ENCODE peak calls at places on chromosomes 13 and 19, in four cellular contexts. One of them, this sample, is unnamed.
A peak's percentile ranks its signal among the peaks of the same experiment; 100 is the strongest.

GRCh38 chr13:37869756-37870488 is at the start of gene TRPC4:
- DNase-seq in HCT116: no peak
- DNase-seq in K562: peak; percentile 54
- DNase-seq in HepG2: peak; percentile 12
- DNase-seq in this sample: no peak

GRCh38 chr19:32642771-32643170 is 32.2 kb downstream of the ANKRD27 start:
- DNase-seq in HCT116: no peak
- DNase-seq in K562: no peak
- DNase-seq in HepG2: no peak
- DNase-seq in this sample: no peak

GRCh38 chr13:79442221-79442620 is 36.2 kb upstream of the RBM26 start:
- DNase-seq in HCT116: no peak
- DNase-seq in K562: no peak
- DNase-seq in HepG2: no peak
- DNase-seq in this sample: no peak

GRCh38 chr13:75132800-75133695 is 348.9 kb downstream of the TBC1D4 start:
- DNase-seq in HepG2: no peak
- DNase-seq in HCT116: no peak
- DNase-seq in K562: no peak
- DNase-seq in this sample: no peak

GRCh38 chr19:10353793-10354391 is 14.5 kb upstream of the ICAM3 start:
- DNase-seq in HCT116: peak; percentile 32
- DNase-seq in HepG2: no peak
- DNase-seq in K562: peak; percentile 84
- DNase-seq in this sample: no peak

GRCh38 chr19:6271721-6272410 is 7.9 kb downstream of the MLLT1 start:
- DNase-seq in HCT116: no peak
- DNase-seq in HepG2: no peak
- DNase-seq in K562: peak; percentile 72
- DNase-seq in this sample: no peak

GRCh38 chr19:18233224-18233825 is 7.1 kb upstream of the PDE4C start:
- DNase-seq in K562: peak; percentile 87
- DNase-seq in HCT116: no peak
- DNase-seq in HepG2: peak; percentile 39
- DNase-seq in this sample: no peak

GRCh38 chr13:46541210-46541609 is 11.8 kb upstream of the LRCH1 start:
- DNase-seq in HCT116: no peak
- DNase-seq in K562: no peak
- DNase-seq in HepG2: no peak
- DNase-seq in this sample: no peak

GRCh38 chr13:51681037-51681678 is 96.9 kb downstream of the WDFY2 start:
- DNase-seq in HepG2: no peak
- DNase-seq in HCT116: no peak
- DNase-seq in K562: no peak
- DNase-seq in this sample: peak; percentile 28

GRCh38 chr19:29539131-29539530 is 13.3 kb downstream of the VSTM2B start:
- DNase-seq in HepG2: no peak
- DNase-seq in K562: no peak
- DNase-seq in HCT116: no peak
- DNase-seq in this sample: no peak

GRCh38 chr13:102870677-102871415 is 25.0 kb downstream of the ERCC5 start:
- DNase-seq in HepG2: peak; percentile 39
- DNase-seq in HCT116: peak; percentile 19
- DNase-seq in K562: peak; percentile 58
- DNase-seq in this sample: no peak

DNA sequence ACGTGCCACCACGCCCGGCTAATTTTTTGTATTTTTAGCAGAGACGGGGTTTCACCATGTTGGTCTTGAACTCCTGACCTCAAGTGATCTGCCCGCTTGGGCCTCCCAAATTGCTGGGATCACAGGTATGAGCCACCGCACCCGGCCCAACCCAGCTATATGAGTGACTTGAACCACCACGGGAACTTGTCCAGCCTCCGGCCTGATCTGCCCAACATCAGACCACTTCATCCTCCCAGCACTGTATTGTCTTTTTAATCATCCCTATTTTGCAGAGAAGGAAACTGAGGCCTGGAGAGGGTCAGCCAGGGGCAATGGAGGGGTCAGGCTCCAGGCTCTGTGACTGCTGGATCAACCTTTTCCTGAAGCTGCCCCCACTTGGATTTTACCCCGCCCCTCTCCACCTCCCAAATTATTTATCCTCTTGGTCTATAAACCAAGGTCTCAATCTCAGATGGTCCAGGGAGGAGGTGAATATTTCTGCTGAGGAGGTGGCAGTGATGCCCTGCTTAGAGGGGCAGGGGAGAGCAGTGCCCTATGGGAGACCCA is 893 bp upstream of the PLIN3 start:
- DNase-seq in K562: no peak
- DNase-seq in HepG2: no peak
- DNase-seq in HCT116: no peak
- DNase-seq in this sample: no peak
- TF ChIP-seq POLR2AphosphoS5 in K562: no peak
- TF ChIP-seq POLR2AphosphoS5 in HepG2: no peak
- TF ChIP-seq POLR2AphosphoS5 in HCT116: no peak
- TF ChIP-seq POLR2AphosphoS5 in this sample: no peak

GRCh38 chr19:19445911-19446361 is 40.5 kb downstream of the GATAD2A start:
- DNase-seq in K562: no peak
- DNase-seq in HepG2: no peak
- DNase-seq in HCT116: no peak
- DNase-seq in this sample: no peak
- TF ChIP-seq TCF7L2 in K562: no peak
- TF ChIP-seq TCF7L2 in HepG2: no peak
- TF ChIP-seq TCF7L2 in HCT116: no peak
- TF ChIP-seq TCF7L2 in this sample: no peak

GRCh38 chr19:15177269-15178116 is 23.3 kb downstream of the NOTCH3 start:
- DNase-seq in HCT116: no peak
- DNase-seq in K562: peak; percentile 87
- DNase-seq in HepG2: peak; percentile 54
- DNase-seq in this sample: no peak
- TF ChIP-seq POLR2AphosphoS5 in HCT116: no peak
- TF ChIP-seq POLR2AphosphoS5 in K562: no peak
- TF ChIP-seq POLR2AphosphoS5 in HepG2: no peak
- TF ChIP-seq POLR2AphosphoS5 in this sample: no peak

GRCh38 chr13:29175245-29175873 is 355.2 kb downstream of the MTUS2 start:
- DNase-seq in HepG2: no peak
- DNase-seq in HCT116: no peak
- DNase-seq in K562: no peak
- DNase-seq in this sample: no peak

GRCh38 chr13:29165840-29166239 is 345.7 kb downstream of the MTUS2 start:
- DNase-seq in K562: no peak
- DNase-seq in HCT116: no peak
- DNase-seq in HepG2: no peak
- DNase-seq in this sample: no peak

GRCh38 chr13:29174093-29174492 is 354.0 kb downstream of the MTUS2 start:
- DNase-seq in HCT116: no peak
- DNase-seq in K562: no peak
- DNase-seq in HepG2: no peak
- DNase-seq in this sample: no peak

GRCh38 chr13:29171244-29171643 is 351.1 kb downstream of the MTUS2 start:
- DNase-seq in K562: no peak
- DNase-seq in HCT116: no peak
- DNase-seq in HepG2: no peak
- DNase-seq in this sample: no peak

GRCh38 chr13:29170451-29171082 is 350.4 kb downstream of the MTUS2 start:
- DNase-seq in K562: no peak
- DNase-seq in HCT116: no peak
- DNase-seq in HepG2: no peak
- DNase-seq in this sample: no peak
- TF ChIP-seq TCF7L2 in K562: no peak
- TF ChIP-seq TCF7L2 in HCT116: no peak
- TF ChIP-seq TCF7L2 in HepG2: no peak
- TF ChIP-seq TCF7L2 in this sample: no peak

GRCh38 chr19:56964526-56964925 is 124.0 kb upstream of the PEG3 start:
- DNase-seq in K562: no peak
- DNase-seq in HCT116: no peak
- DNase-seq in HepG2: no peak
- DNase-seq in this sample: no peak
- TF ChIP-seq POLR2AphosphoS5 in K562: no peak
- TF ChIP-seq POLR2AphosphoS5 in HCT116: no peak
- TF ChIP-seq POLR2AphosphoS5 in HepG2: no peak
- TF ChIP-seq POLR2AphosphoS5 in this sample: no peak

DNA sequence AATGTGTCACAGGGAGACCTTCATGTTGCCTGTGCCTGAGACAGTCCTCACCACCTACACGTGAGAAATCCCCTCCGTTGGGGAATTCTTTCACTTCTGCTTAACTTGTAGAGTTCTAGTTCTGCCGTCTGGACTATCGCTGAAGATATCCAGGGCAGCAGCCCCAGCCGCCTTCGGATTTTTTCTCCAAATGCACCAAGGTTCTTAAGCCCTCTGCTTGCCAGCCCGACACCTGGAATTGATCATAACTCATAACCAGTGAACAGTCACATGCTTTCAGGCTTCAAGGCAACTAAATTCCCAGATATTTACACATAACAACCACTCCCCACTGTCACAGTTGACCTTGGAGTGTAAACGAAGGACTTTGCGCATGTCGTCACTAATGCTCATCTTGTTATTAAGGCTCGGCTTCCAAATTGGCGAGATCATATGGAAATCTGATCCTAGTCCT is 114.4 kb downstream of the RAB20 start:
- DNase-seq in HCT116: no peak
- DNase-seq in HepG2: peak; percentile 20
- DNase-seq in K562: no peak
- DNase-seq in this sample: no peak
- TF ChIP-seq TCF7L2 in HCT116: no peak
- TF ChIP-seq TCF7L2 in HepG2: no peak
- TF ChIP-seq TCF7L2 in K562: no peak
- TF ChIP-seq TCF7L2 in this sample: no peak

GRCh38 chr19:44993926-44994537 is 7.2 kb upstream of the RELB start:
- DNase-seq in K562: no peak
- DNase-seq in HCT116: no peak
- DNase-seq in HepG2: no peak
- DNase-seq in this sample: no peak
- TF ChIP-seq POLR2AphosphoS5 in K562: no peak
- TF ChIP-seq POLR2AphosphoS5 in HCT116: no peak
- TF ChIP-seq POLR2AphosphoS5 in HepG2: no peak
- TF ChIP-seq POLR2AphosphoS5 in this sample: no peak

GRCh38 chr13:100396771-100397170 is 191.8 kb downstream of the GGACT start:
- DNase-seq in HCT116: no peak
- DNase-seq in K562: no peak
- DNase-seq in HepG2: no peak
- DNase-seq in this sample: no peak
- TF ChIP-seq TCF7L2 in HCT116: no peak
- TF ChIP-seq TCF7L2 in K562: no peak
- TF ChIP-seq TCF7L2 in HepG2: no peak
- TF ChIP-seq TCF7L2 in this sample: no peak

This sample was measured in Panc1.